ENCODE peak calls at places on chromosomes 4 and X, in four cellular contexts. R is CD8-positive, alpha-beta memory T cell; E is heart right ventricle; D is PC-3. G is an unnamed sample.
A peak's percentile ranks its signal among the peaks of the same experiment; 100 is the strongest.

GRCh38 chrX:18873189-18873791 is 110.6 kb downstream of the PHKA2 start:
- DNase-seq in E (no peak), D (peak; percentile 68), R (no peak), G (no peak)

GRCh38 chrX:74187211-74187610 is 116.8 kb upstream of the ZCCHC13 start:
- DNase-seq in R (no peak), D (no peak), E (no peak), G (no peak)

GRCh38 chrX:123732679-123733363 is at the start of gene THOC2:
- DNase-seq in D (peak; percentile 84), R (peak; percentile 75), E (peak; percentile 90), G (peak; percentile 84)

GRCh38 chr4:2353222-2354107 is 65.0 kb downstream of the ZFYVE28 start:
- DNase-seq in D (no peak), E (peak; percentile 37), R (no peak), G (no peak)

GRCh38 chr4:185912779-185913178 is 100.8 kb upstream of the SORBS2 start:
- DNase-seq in R (no peak), E (no peak), D (peak; percentile 51), G (no peak)

GRCh38 chr4:7912826-7913225 is 26.8 kb downstream of the AFAP1 start:
- DNase-seq in R (no peak), E (no peak), D (no peak), G (no peak)

GRCh38 chrX:147920161-147920666 is 8.5 kb downstream of the FMR1 start:
- DNase-seq in R (no peak), E (no peak), D (no peak), G (no peak)

GRCh38 chr4:55444822-55445221 is 49.1 kb downstream of the TMEM165 start:
- DNase-seq in D (peak; percentile 67), E (no peak), R (no peak), G (no peak)

GRCh38 chr4:56372774-56373173 is 14.5 kb downstream of the AASDH start:
- DNase-seq in D (no peak), E (no peak), R (no peak), G (no peak)

GRCh38 chr4:80027611-80028010 is 45.4 kb downstream of the ANTXR2 start:
- DNase-seq in E (no peak), D (no peak), R (no peak), G (no peak)

GRCh38 chrX:66672106-66672505 is 33.2 kb upstream of the EDA2R start:
- DNase-seq in D (no peak), R (no peak), E (no peak), G (no peak)

GRCh38 chr4:39614487-39615162 is 24.0 kb downstream of the SMIM14 start:
- DNase-seq in E (no peak), R (no peak), D (peak; percentile 69), G (no peak)

GRCh38 chr4:94342713-94343112 is at the start of gene HPGDS:
- DNase-seq in R (no peak), E (no peak), D (no peak), G (no peak)

GRCh38 chr4:15436515-15436914 is 8.7 kb downstream of the C1QTNF7 start:
- DNase-seq in E (no peak), R (no peak), D (peak; percentile 22), G (no peak)

GRCh38 chr4:71498624-71499023 is 159.8 kb downstream of the SLC4A4 start:
- DNase-seq in E (no peak), R (no peak), D (no peak), G (no peak)

GRCh38 chr4:160038560-160038959 is 935.7 kb downstream of the RAPGEF2 start:
- DNase-seq in R (no peak), E (no peak), D (peak; percentile 32), G (no peak)

GRCh38 chr4:146978641-146979040 is 33.0 kb upstream of the TTC29 start:
- DNase-seq in E (no peak), D (peak; percentile 3), R (no peak), G (no peak)

GRCh38 chr4:2487632-2488031 is 18.7 kb downstream of the RNF4 start:
- DNase-seq in R (no peak), D (no peak), E (no peak), G (no peak)

GRCh38 chr4:32560306-32560705 is 1840.1 kb downstream of the PCDH7 start:
- DNase-seq in E (no peak), R (no peak), D (peak; percentile 62), G (no peak)

GRCh38 chr4:15651682-15652081 is 3.5 kb downstream of the FBXL5 start:
- DNase-seq in E (no peak), R (peak; percentile 26), D (no peak), G (peak; percentile 42)

GRCh38 chrX:1419545-1420355 is 27.8 kb upstream of the SLC25A6 start:
- DNase-seq in E (no peak), D (no peak), R (no peak), G (no peak)

GRCh38 chr4:113292371-113293042 is 243.1 kb downstream of the ANK2 start:
- DNase-seq in E (peak; percentile 53), R (no peak), D (no peak), G (no peak)

GRCh38 chr4:112361181-112361791 is 64.1 kb downstream of the ALPK1 start:
- DNase-seq in E (no peak), R (no peak), D (peak; percentile 55), G (no peak)

GRCh38 chr4:159141193-159141592 is 38.3 kb downstream of the RAPGEF2 start:
- DNase-seq in E (no peak), D (no peak), R (no peak), G (no peak)

GRCh38 chr4:144701683-144702233 is 55.8 kb downstream of the HHIP start:
- DNase-seq in D (no peak), E (no peak), R (no peak), G (no peak)
- H3K4me3 ChIP-seq in D (no peak overlapping the region), E (no peak overlapping the region), R (no peak overlapping the region), G (no peak overlapping the region)

GRCh38 chr4:87080462-87080861 is 140.0 kb downstream of the KLHL8 start:
- DNase-seq in D (no peak), R (no peak), E (no peak), G (no peak)

GRCh38 chr4:87079967-87080366 is 140.5 kb downstream of the KLHL8 start:
- DNase-seq in D (no peak), R (no peak), E (no peak), G (peak; percentile 32)

GRCh38 chr4:87076690-87077358 is 142.0 kb downstream of the AFF1 start:
- DNase-seq in D (no peak), E (no peak), R (no peak), G (no peak)

GRCh38 chr4:87077834-87078585 is 142.4 kb downstream of the KLHL8 start:
- DNase-seq in E (no peak), R (no peak), D (no peak), G (no peak)

GRCh38 chr4:87078987-87079469 is 141.4 kb downstream of the KLHL8 start:
- DNase-seq in R (no peak), E (no peak), D (no peak), G (no peak)
- H3K4me3 ChIP-seq in R (no peak overlapping the region), E (peak overlapping the region; percentile 17), D (no peak overlapping the region), G (no peak overlapping the region)

GRCh38 chr4:156961241-156962068 is 10.1 kb downstream of the PDGFC start:
- DNase-seq in E (no peak), D (no peak), R (no peak), G (no peak)

GRCh38 chr4:156959298-156959702 is 12.3 kb downstream of the PDGFC start:
- DNase-seq in R (no peak), D (peak; percentile 80), E (no peak), G (no peak)

GRCh38 chr4:156963419-156963818 is 8.2 kb downstream of the PDGFC start:
- DNase-seq in R (no peak), D (no peak), E (no peak), G (no peak)

GRCh38 chr4:156962551-156962974 is 9.0 kb downstream of the PDGFC start:
- DNase-seq in D (peak; percentile 73), R (no peak), E (no peak), G (no peak)

DNA sequence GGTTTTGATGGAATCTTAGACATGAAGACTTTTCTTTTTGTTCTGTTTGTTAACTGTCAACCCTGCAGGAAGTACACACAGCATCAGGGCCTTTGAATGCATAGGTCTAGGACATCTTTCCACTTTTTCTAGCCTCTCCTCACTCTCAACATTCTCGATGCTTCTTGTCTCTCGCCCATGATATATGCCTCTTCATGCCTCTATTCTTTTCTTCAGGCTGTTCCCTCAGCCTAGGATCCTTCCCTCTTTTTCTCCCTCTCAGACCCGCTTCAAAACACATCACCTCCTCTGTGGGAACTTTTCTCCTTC is 9.6 kb downstream of the PDGFC start:
- DNase-seq in D (no peak), R (no peak), E (no peak), G (no peak)
- H3K4me3 ChIP-seq in D (no peak overlapping the region), R (no peak overlapping the region), E (no peak overlapping the region), G (no peak overlapping the region)

GRCh38 chr4:176277162-176277904 is 8.3 kb upstream of the ASB5 start:
- DNase-seq in R (no peak), E (peak; percentile 51), D (peak; percentile 63), G (peak; percentile 11)
- H3K4me3 ChIP-seq in R (no peak overlapping the region), E (peak overlapping the region; percentile 21), D (peak overlapping the region; percentile 55), G (no peak overlapping the region)

GRCh38 chrX:39855748-39856129 is 242.0 kb downstream of the BCOR start:
- DNase-seq in R (peak; percentile 51), E (no peak), D (peak; percentile 77), G (peak; percentile 66)
- H3K4me3 ChIP-seq in R (peak overlapping the region; percentile 71), E (no peak overlapping the region), D (no peak overlapping the region), G (peak overlapping the region; percentile 51)

DNA sequence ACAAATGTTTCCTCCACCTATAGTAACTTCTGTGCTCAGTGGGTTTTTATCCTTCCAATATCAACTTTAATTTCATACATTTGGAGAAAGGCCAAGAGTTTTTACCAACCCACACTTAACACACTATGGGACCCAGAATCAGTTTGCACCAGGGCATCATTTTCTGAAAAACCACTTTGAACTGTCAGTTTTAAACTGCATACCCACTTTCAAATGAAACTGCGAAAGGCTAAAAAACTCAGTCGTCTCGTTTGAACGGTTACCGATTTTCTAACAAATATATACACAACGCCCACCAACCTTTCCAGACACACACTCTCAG is 440 bp downstream of the ABCG2 start:
- DNase-seq in R (no peak), D (no peak), E (no peak), G (peak; percentile 34)
- H3K4me3 ChIP-seq in R (peak overlapping the region; percentile 41), D (no peak overlapping the region), E (peak overlapping the region; percentile 66), G (peak overlapping the region; percentile 51)

G was measured in Jurkat, Clone E6-1.